ENCODE peak calls at places on chromosomes 11 and 22, in five cellular contexts. K, Z, Q, R and T are unnamed samples.

GRCh38 chr11:77213029-77213579 is 85.1 kb downstream of the MYO7A start:
- DNase-seq in K (no peak), Q (no peak), R (no peak), Z (no peak), T (no peak)

GRCh38 chr22:39230261-39231196 is 14.3 kb downstream of the PDGFB start:
- DNase-seq in K (no peak), R (no peak), Z (peak), Q (no peak), T (no peak)

GRCh38 chr11:80188228-80188627 is 747.4 kb upstream of the TENM4 start:
- DNase-seq in Q (no peak), Z (peak), K (peak), R (no peak), T (no peak)

GRCh38 chr11:105610796-105611361 is 1.0 kb downstream of the GRIA4 start:
- DNase-seq in Q (no peak), Z (peak), K (peak), R (no peak), T (no peak)

GRCh38 chr11:36123353-36124220 is 165.6 kb downstream of the COMMD9 start:
- DNase-seq in Q (no peak), R (no peak), K (no peak), Z (no peak), T (no peak)

GRCh38 chr11:102561636-102562035 is 31.1 kb upstream of the MMP7 start:
- DNase-seq in Z (no peak), K (no peak), R (no peak), Q (no peak), T (no peak)

GRCh38 chr11:76598426-76598839 is 72.1 kb downstream of the LRRC32 start:
- DNase-seq in Q (no peak), R (no peak), K (peak), Z (peak), T (peak)

GRCh38 chr11:5686426-5686825 is 1.6 kb upstream of the TRIM5 start:
- DNase-seq in Q (no peak), Z (no peak), K (no peak), R (no peak), T (no peak)

GRCh38 chr11:95699631-95700470 is 89.7 kb downstream of the FAM76B start:
- DNase-seq in K (no peak), Z (no peak), Q (no peak), R (no peak), T (no peak)

GRCh38 chr22:17199131-17199731 is 20.0 kb downstream of the ADA2 start:
- DNase-seq in K (no peak), Z (peak), R (no peak), Q (no peak), T (no peak)

GRCh38 chr11:13168281-13168680 is 109.3 kb upstream of the BMAL1 start:
- DNase-seq in Z (no peak), K (no peak), R (no peak), Q (no peak), T (no peak)

GRCh38 chr22:49322231-49322630 is 505.4 kb downstream of the BRD1 start:
- DNase-seq in R (no peak), Z (no peak), K (no peak), Q (no peak), T (no peak)

GRCh38 chr11:106278391-106278790 is 200.9 kb downstream of the AASDHPPT start:
- DNase-seq in R (no peak), Z (no peak), Q (no peak), K (no peak), T (no peak)

GRCh38 chr11:69393178-69393832 is 88.2 kb upstream of the LINC01488 start:
- DNase-seq in R (no peak), Q (no peak), Z (no peak), K (no peak), T (no peak)

GRCh38 chr22:41687901-41688364 is 734 bp downstream of the SNU13 start:
- DNase-seq in Q (no peak), Z (peak), K (peak), R (no peak), T (no peak)

GRCh38 chr11:96185220-96185768 is 157.7 kb downstream of the MAML2 start:
- DNase-seq in Q (no peak), Z (no peak), R (no peak), K (no peak), T (no peak)

GRCh38 chr11:10139656-10140055 is 154.4 kb downstream of the SBF2 start:
- DNase-seq in Z (no peak), K (no peak), Q (no peak), R (no peak), T (peak)

GRCh38 chr11:1979607-1980006 is 18.0 kb downstream of the H19 start:
- DNase-seq in K (no peak), Z (no peak), R (no peak), Q (peak), T (no peak)

GRCh38 chr11:86753376-86753775 is 47.0 kb upstream of the PRSS23 start:
- DNase-seq in K (no peak), R (no peak), Q (no peak), Z (no peak), T (no peak)

GRCh38 chr11:7098235-7098832 is 9.5 kb downstream of the RBMXL2 start:
- DNase-seq in K (peak), Z (peak), Q (no peak), R (no peak), T (peak)

GRCh38 chr11:113184498-113184897 is 129.9 kb upstream of the TTC12 start:
- DNase-seq in Z (no peak), R (no peak), Q (no peak), K (no peak), T (peak)

GRCh38 chr11:94545641-94546470 is 2.1 kb downstream of the FUT4 start:
- DNase-seq in K (no peak), Z (no peak), Q (no peak), R (no peak), T (no peak)

GRCh38 chr22:50730941-50731661 is 6.9 kb upstream of the ACR start:
- DNase-seq in K (no peak), Q (peak), R (no peak), Z (no peak), T (no peak)

GRCh38 chr11:12139144-12139881 is 28.9 kb downstream of the MICAL2 start:
- DNase-seq in Z (no peak), R (peak), K (no peak), Q (no peak), T (peak)

GRCh38 chr11:3994030-3994640 is 100.5 kb upstream of the RRM1 start:
- DNase-seq in R (no peak), Q (no peak), K (no peak), Z (no peak), T (no peak)

GRCh38 chr11:10401275-10401674 is 53.8 kb upstream of the AMPD3 start:
- DNase-seq in R (no peak), Z (no peak), Q (no peak), K (no peak), T (no peak)

GRCh38 chr11:43738600-43739409 is 58.3 kb downstream of the HSD17B12 start:
- DNase-seq in R (peak), K (peak), Z (peak), Q (no peak), T (peak)

GRCh38 chr11:1012740-1013627 is 23.5 kb downstream of the MUC6 start:
- DNase-seq in R (no peak), Q (no peak), K (no peak), Z (no peak), T (no peak)

GRCh38 chr11:117944554-117944953 is 15.4 kb upstream of the TMPRSS13 start:
- DNase-seq in K (no peak), Z (no peak), R (no peak), Q (no peak), T (no peak)

GRCh38 chr22:31230871-31231621 is 18.9 kb downstream of the LIMK2 start:
- DNase-seq in K (peak), Q (no peak), R (peak), Z (peak), T (no peak)

GRCh38 chr11:129374993-129375721 is 491 bp upstream of the BARX2 start:
- DNase-seq in R (no peak), K (peak), Q (no peak), Z (no peak), T (no peak)

GRCh38 chr11:86575208-86575855 is 97.1 kb downstream of the ME3 start:
- DNase-seq in Z (no peak), R (no peak), Q (no peak), K (no peak), T (no peak)

GRCh38 chr11:74195828-74196227 is 24.7 kb downstream of the PPME1 start:
- DNase-seq in K (no peak), R (no peak), Z (no peak), Q (no peak), T (no peak)

GRCh38 chr11:65863889-65864757 is 3.9 kb downstream of the MUS81 start:
- DNase-seq in Q (no peak), R (no peak), Z (peak), K (no peak), T (no peak)

GRCh38 chr11:26623076-26623666 is 51.1 kb upstream of the MUC15 start:
- DNase-seq in Z (no peak), R (no peak), Q (no peak), K (no peak), T (no peak)

GRCh38 chr11:26950260-26950719 is 43.6 kb upstream of the FIBIN start:
- DNase-seq in Q (peak), K (no peak), Z (no peak), R (peak), T (no peak)

GRCh38 chr22:45120931-45121330 is 42.8 kb upstream of the NUP50 start:
- DNase-seq in Q (no peak), K (no peak), R (no peak), Z (no peak), T (no peak)

GRCh38 chr11:100963375-100963774 is 166.2 kb downstream of the PGR start:
- DNase-seq in R (no peak), Q (no peak), Z (no peak), K (no peak), T (no peak)

DNA sequence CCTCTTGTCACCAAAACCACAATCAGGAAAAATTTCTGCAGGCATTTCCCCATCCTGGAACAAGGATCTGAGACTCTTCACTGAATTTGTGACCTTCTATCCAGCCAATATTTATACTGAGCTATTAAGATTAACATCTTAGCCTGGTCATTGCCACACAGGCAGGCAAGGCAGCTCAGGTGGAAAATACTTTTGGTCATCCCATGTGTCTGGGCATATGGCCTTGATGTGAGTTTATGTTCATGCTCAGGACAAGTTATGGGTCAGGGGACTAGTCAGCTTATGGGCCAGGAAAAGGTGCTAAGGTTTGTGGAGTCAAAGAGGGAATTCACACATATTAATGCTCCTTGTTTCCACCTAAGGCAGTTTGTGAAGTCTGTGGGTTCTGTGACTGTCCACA is 124.3 kb upstream of the TOP3B start:
- DNase-seq in Q (no peak), Z (no peak), K (no peak), R (no peak), T (no peak)
- TF ChIP-seq CTCF in Q (no peak), Z (no peak), K (no peak), R (no peak), T (no peak)

GRCh38 chr11:17528181-17528691 is 16.0 kb downstream of the USH1C start:
- DNase-seq in Q (no peak), R (no peak), K (peak), Z (peak), T (no peak)
- TF ChIP-seq CTCF in Q (peak), R (peak), K (peak), Z (peak), T (peak)

GRCh38 chr11:28366549-28367341 is 258.6 kb downstream of the METTL15 start:
- DNase-seq in R (peak), Q (no peak), Z (no peak), K (peak), T (no peak)
- TF ChIP-seq CTCF in R (no peak), Q (no peak), Z (no peak), K (no peak), T (no peak)

GRCh38 chr11:14886509-14886908 is 5.5 kb downstream of the CYP2R1 start:
- DNase-seq in Z (no peak), K (no peak), R (no peak), Q (no peak), T (no peak)

GRCh38 chr11:14892577-14892976 is 546 bp upstream of the CYP2R1 start:
- DNase-seq in K (no peak), Z (no peak), Q (no peak), R (no peak), T (no peak)

GRCh38 chr11:14892036-14892556 is at the start of gene CYP2R1:
- DNase-seq in Q (peak), K (peak), R (peak), Z (peak), T (peak)

GRCh38 chr11:14894657-14895598 is 2.9 kb upstream of the CYP2R1 start:
- DNase-seq in R (no peak), Z (no peak), K (no peak), Q (peak), T (no peak)

DNA sequence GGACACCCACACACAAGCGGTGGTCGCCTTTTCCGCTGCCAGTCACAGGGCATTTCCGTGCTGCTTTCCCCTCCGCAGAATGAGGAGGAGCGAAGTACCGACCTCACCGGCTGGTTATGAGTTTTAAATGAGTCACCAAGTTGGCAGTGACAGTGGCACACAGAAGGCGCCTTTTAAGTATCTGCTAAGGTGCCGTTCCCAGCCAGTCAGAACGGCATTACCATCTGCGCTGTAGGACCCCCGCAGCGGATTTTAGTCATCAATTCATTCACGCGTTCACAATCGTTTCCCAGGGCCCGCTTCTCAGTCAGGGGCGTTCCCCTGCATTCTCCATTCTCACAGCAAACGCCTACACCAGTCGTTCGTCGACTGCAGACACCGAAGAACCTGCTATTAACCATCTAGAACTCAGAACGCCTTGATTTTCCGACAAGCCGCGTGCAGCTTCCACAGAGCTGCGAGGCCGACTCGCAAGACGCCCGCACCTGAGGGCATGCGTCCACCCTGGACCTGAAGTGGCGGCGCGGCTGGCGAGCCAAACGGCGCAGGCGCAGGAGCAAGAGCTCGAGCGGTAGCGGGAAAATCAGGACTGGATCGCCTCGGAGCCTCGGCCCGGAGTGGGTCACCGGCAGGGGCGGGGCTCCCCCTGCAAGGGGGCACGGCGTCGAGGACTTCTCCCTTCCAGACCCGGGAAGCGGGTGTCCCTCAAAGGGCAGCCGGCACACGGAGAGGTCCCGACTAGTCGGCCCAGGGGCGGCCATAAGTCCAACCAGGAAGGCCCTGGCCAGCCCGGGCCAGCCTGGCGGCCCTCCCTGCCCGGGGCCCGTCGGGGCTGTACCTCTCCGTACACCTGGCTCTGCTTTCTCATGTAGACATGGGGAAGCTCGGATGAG is 642 bp downstream of the CYP2R1 start:
- DNase-seq in R (peak), Z (peak), Q (peak), K (peak), T (peak)
- TF ChIP-seq CTCF in R (no peak), Z (no peak), Q (no peak), K (no peak), T (no peak)